ENCODE peak calls at places on chromosome 22, in ten cellular contexts. One of them, this sample, is unnamed.

GRCh38 chr22:31102441-31103081 is 4.8 kb downstream of the SELENOM start:
- DNase-seq in cardiac muscle cell: no peak
- DNase-seq in lung: no peak
- DNase-seq in GM23248: peak; percentile 98
- DNase-seq in uterus: peak; percentile 97
- DNase-seq in left ventricle myocardium inferior: peak; percentile 72
- DNase-seq in GM12878: no peak
- DNase-seq in heart right ventricle: peak; percentile 47
- DNase-seq in mucosa of descending colon: peak; percentile 62
- DNase-seq in CD8-positive, alpha-beta memory T cell: no peak
- DNase-seq in this sample: no peak

GRCh38 chr22:30486661-30487115 is 14.9 kb upstream of the SEC14L3 start:
- DNase-seq in cardiac muscle cell: no peak
- DNase-seq in lung: peak; percentile 36
- DNase-seq in GM23248: no peak
- DNase-seq in uterus: no peak
- DNase-seq in left ventricle myocardium inferior: no peak
- DNase-seq in GM12878: no peak
- DNase-seq in heart right ventricle: no peak
- DNase-seq in mucosa of descending colon: no peak
- DNase-seq in CD8-positive, alpha-beta memory T cell: no peak
- DNase-seq in this sample: no peak

GRCh38 chr22:17387356-17387755 is 18.1 kb downstream of the CECR2 start:
- DNase-seq in cardiac muscle cell: no peak
- DNase-seq in lung: no peak
- DNase-seq in GM23248: no peak
- DNase-seq in uterus: no peak
- DNase-seq in left ventricle myocardium inferior: no peak
- DNase-seq in GM12878: no peak
- DNase-seq in heart right ventricle: no peak
- DNase-seq in mucosa of descending colon: no peak
- DNase-seq in CD8-positive, alpha-beta memory T cell: no peak
- DNase-seq in this sample: no peak

GRCh38 chr22:27885977-27886842 is 32.8 kb downstream of the PITPNB start:
- DNase-seq in cardiac muscle cell: peak; percentile 66
- DNase-seq in lung: peak; percentile 34
- DNase-seq in GM23248: peak; percentile 86
- DNase-seq in uterus: peak; percentile 57
- DNase-seq in left ventricle myocardium inferior: no peak
- DNase-seq in GM12878: no peak
- DNase-seq in heart right ventricle: peak; percentile 42
- DNase-seq in mucosa of descending colon: no peak
- DNase-seq in CD8-positive, alpha-beta memory T cell: peak; percentile 6
- DNase-seq in this sample: peak; percentile 52

GRCh38 chr22:44364750-44365118 is 52.0 kb upstream of the SHISAL1 start:
- DNase-seq in cardiac muscle cell: no peak
- DNase-seq in lung: no peak
- DNase-seq in GM23248: no peak
- DNase-seq in uterus: peak; percentile 17
- DNase-seq in left ventricle myocardium inferior: peak; percentile 34
- DNase-seq in GM12878: no peak
- DNase-seq in heart right ventricle: no peak
- DNase-seq in mucosa of descending colon: peak; percentile 18
- DNase-seq in CD8-positive, alpha-beta memory T cell: no peak
- DNase-seq in this sample: peak; percentile 3

GRCh38 chr22:17159504-17159951 is 451 bp upstream of the HDHD5 start:
- DNase-seq in cardiac muscle cell: no peak
- DNase-seq in lung: peak; percentile 61
- DNase-seq in GM23248: peak; percentile 75
- DNase-seq in uterus: peak; percentile 45
- DNase-seq in left ventricle myocardium inferior: peak; percentile 43
- DNase-seq in GM12878: no peak
- DNase-seq in heart right ventricle: peak; percentile 40
- DNase-seq in mucosa of descending colon: peak; percentile 76
- DNase-seq in CD8-positive, alpha-beta memory T cell: peak; percentile 8
- DNase-seq in this sample: peak; percentile 34

GRCh38 chr22:37161442-37161841 is 11.7 kb upstream of the IL2RB start:
- DNase-seq in cardiac muscle cell: no peak
- DNase-seq in lung: no peak
- DNase-seq in GM23248: peak; percentile 29
- DNase-seq in uterus: no peak
- DNase-seq in left ventricle myocardium inferior: no peak
- DNase-seq in GM12878: no peak
- DNase-seq in heart right ventricle: no peak
- DNase-seq in mucosa of descending colon: peak; percentile 17
- DNase-seq in CD8-positive, alpha-beta memory T cell: no peak
- DNase-seq in this sample: peak; percentile 61

GRCh38 chr22:36422287-36423014 is 34.7 kb upstream of the MYH9 start:
- DNase-seq in cardiac muscle cell: no peak
- DNase-seq in lung: no peak
- DNase-seq in GM23248: no peak
- DNase-seq in uterus: no peak
- DNase-seq in left ventricle myocardium inferior: no peak
- DNase-seq in GM12878: no peak
- DNase-seq in heart right ventricle: no peak
- DNase-seq in mucosa of descending colon: no peak
- DNase-seq in CD8-positive, alpha-beta memory T cell: no peak
- DNase-seq in this sample: no peak

GRCh38 chr22:50674127-50674493 is 1.5 kb downstream of the SHANK3 start:
- DNase-seq in cardiac muscle cell: peak; percentile 45
- DNase-seq in lung: no peak
- DNase-seq in GM23248: no peak
- DNase-seq in uterus: no peak
- DNase-seq in left ventricle myocardium inferior: no peak
- DNase-seq in GM12878: no peak
- DNase-seq in heart right ventricle: no peak
- DNase-seq in mucosa of descending colon: no peak
- DNase-seq in CD8-positive, alpha-beta memory T cell: no peak
- DNase-seq in this sample: no peak

GRCh38 chr22:43200031-43200430 is 13.1 kb upstream of the TTLL12 start:
- DNase-seq in cardiac muscle cell: no peak
- DNase-seq in lung: no peak
- DNase-seq in GM23248: no peak
- DNase-seq in uterus: no peak
- DNase-seq in left ventricle myocardium inferior: no peak
- DNase-seq in GM12878: no peak
- DNase-seq in heart right ventricle: no peak
- DNase-seq in mucosa of descending colon: no peak
- DNase-seq in CD8-positive, alpha-beta memory T cell: no peak
- DNase-seq in this sample: no peak

GRCh38 chr22:50146440-50147228 is 23.9 kb upstream of the PANX2 start:
- DNase-seq in cardiac muscle cell: peak; percentile 58
- DNase-seq in lung: peak; percentile 62
- DNase-seq in GM23248: peak; percentile 42
- DNase-seq in uterus: peak; percentile 54
- DNase-seq in left ventricle myocardium inferior: peak; percentile 40
- DNase-seq in GM12878: no peak
- DNase-seq in heart right ventricle: no peak
- DNase-seq in mucosa of descending colon: peak; percentile 74
- DNase-seq in CD8-positive, alpha-beta memory T cell: no peak
- DNase-seq in this sample: peak; percentile 81

GRCh38 chr22:29136715-29137700 is 64.2 kb downstream of the KREMEN1 start:
- DNase-seq in cardiac muscle cell: no peak
- DNase-seq in lung: no peak
- DNase-seq in GM23248: no peak
- DNase-seq in uterus: no peak
- DNase-seq in left ventricle myocardium inferior: no peak
- DNase-seq in GM12878: no peak
- DNase-seq in heart right ventricle: no peak
- DNase-seq in mucosa of descending colon: peak; percentile 36
- DNase-seq in CD8-positive, alpha-beta memory T cell: no peak
- DNase-seq in this sample: no peak

DNA sequence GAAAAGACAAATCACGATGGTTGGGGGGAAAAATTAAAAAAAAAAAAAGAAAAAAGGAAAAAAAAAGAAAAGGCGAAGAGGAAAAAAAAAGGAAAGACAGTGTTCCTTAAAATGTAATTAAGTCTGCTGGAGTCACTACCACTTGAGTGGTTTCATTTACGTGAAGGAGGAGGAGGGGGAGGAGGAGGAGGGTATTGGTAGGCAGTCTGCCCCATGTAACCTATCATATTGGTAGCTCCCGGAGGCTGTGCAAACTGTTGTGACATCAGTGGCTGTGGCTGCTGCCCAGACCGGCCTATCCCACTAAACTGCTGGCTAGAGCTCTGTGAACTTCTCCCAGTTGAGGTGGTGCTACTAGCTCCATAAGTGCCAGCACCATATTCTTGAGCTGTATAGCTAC is 17.9 kb downstream of the KDELR3 start:
- DNase-seq in cardiac muscle cell: no peak
- DNase-seq in lung: no peak
- DNase-seq in GM23248: peak; percentile 46
- DNase-seq in uterus: no peak
- DNase-seq in left ventricle myocardium inferior: no peak
- DNase-seq in GM12878: no peak
- DNase-seq in heart right ventricle: no peak
- DNase-seq in mucosa of descending colon: no peak
- DNase-seq in CD8-positive, alpha-beta memory T cell: no peak
- DNase-seq in this sample: no peak
- H3K36me3 ChIP-seq in cardiac muscle cell: peaks cover 92% of the 10 kb centered on the region
- H3K36me3 ChIP-seq in lung: peaks cover 46% of the 10 kb centered on the region
- H3K36me3 ChIP-seq in GM23248: peaks cover 95% of the 10 kb centered on the region
- H3K36me3 ChIP-seq in uterus: no peaks in the 10 kb centered on the region
- H3K36me3 ChIP-seq in left ventricle myocardium inferior: peaks cover 100% of the 10 kb centered on the region
- H3K36me3 ChIP-seq in GM12878: peaks cover 55% of the 10 kb centered on the region
- H3K36me3 ChIP-seq in heart right ventricle: peaks cover 17% of the 10 kb centered on the region
- H3K36me3 ChIP-seq in mucosa of descending colon: peaks cover 18% of the 10 kb centered on the region
- H3K36me3 ChIP-seq in CD8-positive, alpha-beta memory T cell: peaks cover 68% of the 10 kb centered on the region
- H3K36me3 ChIP-seq in this sample: peaks cover 93% of the 10 kb centered on the region

DNA sequence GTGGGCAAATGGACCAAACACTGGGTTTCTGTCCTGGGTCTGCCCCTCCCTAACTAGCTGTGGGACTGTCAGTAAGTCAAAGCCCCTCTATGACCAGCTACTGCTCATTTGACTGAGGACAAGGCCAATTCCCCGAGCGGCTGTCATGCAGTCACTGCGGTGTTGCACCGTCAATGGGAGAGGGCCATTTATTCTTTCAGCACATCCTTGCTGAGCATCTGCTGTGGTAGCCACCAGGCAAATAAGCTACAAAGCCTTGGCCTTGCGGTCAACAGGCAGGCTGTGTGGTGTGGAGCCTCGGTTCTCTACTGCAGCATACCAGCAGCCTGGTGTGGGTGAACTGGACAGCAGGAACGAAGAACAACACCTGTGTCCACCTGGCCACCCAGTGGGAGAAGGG is 25.8 kb upstream of the SERPIND1 start:
- DNase-seq in cardiac muscle cell: no peak
- DNase-seq in lung: no peak
- DNase-seq in GM23248: no peak
- DNase-seq in uterus: no peak
- DNase-seq in left ventricle myocardium inferior: no peak
- DNase-seq in GM12878: no peak
- DNase-seq in heart right ventricle: no peak
- DNase-seq in mucosa of descending colon: no peak
- DNase-seq in CD8-positive, alpha-beta memory T cell: no peak
- DNase-seq in this sample: no peak
- H3K36me3 ChIP-seq in cardiac muscle cell: no peaks in the 10 kb centered on the region
- H3K36me3 ChIP-seq in lung: peaks cover 41% of the 10 kb centered on the region
- H3K36me3 ChIP-seq in GM23248: peaks cover 13% of the 10 kb centered on the region
- H3K36me3 ChIP-seq in uterus: no peaks in the 10 kb centered on the region
- H3K36me3 ChIP-seq in left ventricle myocardium inferior: peaks cover 94% of the 10 kb centered on the region
- H3K36me3 ChIP-seq in GM12878: peaks cover 33% of the 10 kb centered on the region
- H3K36me3 ChIP-seq in heart right ventricle: no peaks in the 10 kb centered on the region
- H3K36me3 ChIP-seq in mucosa of descending colon: peaks cover 6% of the 10 kb centered on the region
- H3K36me3 ChIP-seq in CD8-positive, alpha-beta memory T cell: peaks cover 49% of the 10 kb centered on the region
- H3K36me3 ChIP-seq in this sample: peaks cover 49% of the 10 kb centered on the region

DNA sequence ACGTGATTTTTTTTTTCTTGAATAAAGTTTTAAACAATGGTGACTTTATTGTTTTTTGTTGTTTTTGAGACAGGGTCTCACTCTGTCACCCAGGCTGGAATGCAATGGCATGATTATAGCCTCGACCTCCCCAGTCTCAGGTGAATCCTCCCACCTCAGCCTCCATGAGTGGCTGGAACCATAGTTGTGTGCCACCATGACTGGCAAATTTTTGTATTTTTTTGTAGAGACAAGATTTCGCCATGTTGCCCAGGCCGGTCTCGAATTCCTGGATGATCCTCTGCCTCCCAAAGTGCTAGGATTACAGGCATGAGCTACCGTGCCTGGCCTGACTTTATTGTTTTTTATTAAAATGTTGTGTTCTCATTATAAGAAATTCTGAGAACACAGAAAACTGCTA is 12.2 kb upstream of the CRYBB3 start:
- DNase-seq in cardiac muscle cell: no peak
- DNase-seq in lung: no peak
- DNase-seq in GM23248: no peak
- DNase-seq in uterus: no peak
- DNase-seq in left ventricle myocardium inferior: no peak
- DNase-seq in GM12878: no peak
- DNase-seq in heart right ventricle: no peak
- DNase-seq in mucosa of descending colon: no peak
- DNase-seq in CD8-positive, alpha-beta memory T cell: no peak
- DNase-seq in this sample: no peak
- H3K36me3 ChIP-seq in cardiac muscle cell: peaks cover 31% of the 10 kb centered on the region
- H3K36me3 ChIP-seq in lung: peaks cover 21% of the 10 kb centered on the region
- H3K36me3 ChIP-seq in GM23248: no peaks in the 10 kb centered on the region
- H3K36me3 ChIP-seq in uterus: no peaks in the 10 kb centered on the region
- H3K36me3 ChIP-seq in left ventricle myocardium inferior: peaks cover 61% of the 10 kb centered on the region
- H3K36me3 ChIP-seq in GM12878: no peaks in the 10 kb centered on the region
- H3K36me3 ChIP-seq in heart right ventricle: no peaks in the 10 kb centered on the region
- H3K36me3 ChIP-seq in mucosa of descending colon: no peaks in the 10 kb centered on the region
- H3K36me3 ChIP-seq in CD8-positive, alpha-beta memory T cell: no peaks in the 10 kb centered on the region
- H3K36me3 ChIP-seq in this sample: no peaks in the 10 kb centered on the region

GRCh38 chr22:20587206-20587958 is 80.0 kb downstream of the MED15 start:
- DNase-seq in cardiac muscle cell: no peak
- DNase-seq in lung: no peak
- DNase-seq in GM23248: no peak
- DNase-seq in uterus: no peak
- DNase-seq in left ventricle myocardium inferior: peak; percentile 9
- DNase-seq in GM12878: no peak
- DNase-seq in heart right ventricle: no peak
- DNase-seq in mucosa of descending colon: no peak
- DNase-seq in CD8-positive, alpha-beta memory T cell: no peak
- DNase-seq in this sample: no peak

GRCh38 chr22:20588092-20588842 is 80.9 kb downstream of the MED15 start:
- DNase-seq in cardiac muscle cell: no peak
- DNase-seq in lung: no peak
- DNase-seq in GM23248: no peak
- DNase-seq in uterus: no peak
- DNase-seq in left ventricle myocardium inferior: no peak
- DNase-seq in GM12878: no peak
- DNase-seq in heart right ventricle: no peak
- DNase-seq in mucosa of descending colon: no peak
- DNase-seq in CD8-positive, alpha-beta memory T cell: no peak
- DNase-seq in this sample: no peak

GRCh38 chr22:20585640-20586402 is 78.4 kb downstream of the MED15 start:
- DNase-seq in cardiac muscle cell: no peak
- DNase-seq in lung: no peak
- DNase-seq in GM23248: no peak
- DNase-seq in uterus: no peak
- DNase-seq in left ventricle myocardium inferior: peak; percentile 9
- DNase-seq in GM12878: no peak
- DNase-seq in heart right ventricle: no peak
- DNase-seq in mucosa of descending colon: no peak
- DNase-seq in CD8-positive, alpha-beta memory T cell: no peak
- DNase-seq in this sample: no peak

GRCh38 chr22:20584872-20585639 is 77.6 kb downstream of the MED15 start:
- DNase-seq in cardiac muscle cell: no peak
- DNase-seq in lung: no peak
- DNase-seq in GM23248: no peak
- DNase-seq in uterus: no peak
- DNase-seq in left ventricle myocardium inferior: peak; percentile 15
- DNase-seq in GM12878: no peak
- DNase-seq in heart right ventricle: no peak
- DNase-seq in mucosa of descending colon: no peak
- DNase-seq in CD8-positive, alpha-beta memory T cell: no peak
- DNase-seq in this sample: peak; percentile 56

GRCh38 chr22:20586403-20586745 is 79.0 kb downstream of the MED15 start:
- DNase-seq in cardiac muscle cell: no peak
- DNase-seq in lung: no peak
- DNase-seq in GM23248: no peak
- DNase-seq in uterus: no peak
- DNase-seq in left ventricle myocardium inferior: peak; percentile 9
- DNase-seq in GM12878: no peak
- DNase-seq in heart right ventricle: no peak
- DNase-seq in mucosa of descending colon: no peak
- DNase-seq in CD8-positive, alpha-beta memory T cell: no peak
- DNase-seq in this sample: no peak
- H3K36me3 ChIP-seq in cardiac muscle cell: peaks cover 37% of the 10 kb centered on the region
- H3K36me3 ChIP-seq in lung: peaks cover 66% of the 10 kb centered on the region
- H3K36me3 ChIP-seq in GM23248: peaks cover 7% of the 10 kb centered on the region
- H3K36me3 ChIP-seq in uterus: no peaks in the 10 kb centered on the region
- H3K36me3 ChIP-seq in left ventricle myocardium inferior: peaks cover 59% of the 10 kb centered on the region
- H3K36me3 ChIP-seq in GM12878: peaks cover 10% of the 10 kb centered on the region
- H3K36me3 ChIP-seq in heart right ventricle: peaks cover 6% of the 10 kb centered on the region
- H3K36me3 ChIP-seq in mucosa of descending colon: peaks cover 15% of the 10 kb centered on the region
- H3K36me3 ChIP-seq in CD8-positive, alpha-beta memory T cell: peaks cover 53% of the 10 kb centered on the region
- H3K36me3 ChIP-seq in this sample: peaks cover 58% of the 10 kb centered on the region